ENCODE peak calls at places on chromosomes 13 and 19, in five cellular contexts. One of them, this sample, is unnamed.

GRCh38 chr13:29465741-29466293 is 129.7 kb downstream of the SLC7A1 start:
- DNase-seq in keratinocyte: no peak
- DNase-seq in NCI-H1092: no peak
- DNase-seq in iris pigment epithelial cell: peak
- DNase-seq in NCI-H187 treated with DMSO at 0.1 percent for 48 hours: no peak
- DNase-seq in this sample: peak

GRCh38 chr19:57788114-57788692 is 18.7 kb downstream of the ZNF586 start:
- DNase-seq in NCI-H1092: no peak
- DNase-seq in iris pigment epithelial cell: no peak
- DNase-seq in NCI-H187 treated with DMSO at 0.1 percent for 48 hours: no peak
- DNase-seq in keratinocyte: no peak
- DNase-seq in this sample: no peak

GRCh38 chr13:52452470-52452869 is 2.0 kb upstream of the VPS36 start:
- DNase-seq in keratinocyte: no peak
- DNase-seq in NCI-H187 treated with DMSO at 0.1 percent for 48 hours: no peak
- DNase-seq in NCI-H1092: no peak
- DNase-seq in iris pigment epithelial cell: no peak
- DNase-seq in this sample: no peak

GRCh38 chr13:37716395-37716794 is 117.8 kb upstream of the POSTN start:
- DNase-seq in NCI-H187 treated with DMSO at 0.1 percent for 48 hours: no peak
- DNase-seq in iris pigment epithelial cell: peak
- DNase-seq in NCI-H1092: no peak
- DNase-seq in keratinocyte: no peak
- DNase-seq in this sample: no peak

GRCh38 chr19:13082192-13083007 is 20.3 kb downstream of the LYL1 start:
- DNase-seq in iris pigment epithelial cell: peak
- DNase-seq in NCI-H1092: peak
- DNase-seq in NCI-H187 treated with DMSO at 0.1 percent for 48 hours: peak
- DNase-seq in keratinocyte: no peak
- DNase-seq in this sample: peak

GRCh38 chr13:107669356-107669755 is 546.0 kb downstream of the LIG4 start:
- DNase-seq in NCI-H187 treated with DMSO at 0.1 percent for 48 hours: no peak
- DNase-seq in iris pigment epithelial cell: peak
- DNase-seq in keratinocyte: no peak
- DNase-seq in NCI-H1092: peak
- DNase-seq in this sample: peak

GRCh38 chr13:85283408-85283807 is 515.8 kb downstream of the SLITRK6 start:
- DNase-seq in iris pigment epithelial cell: no peak
- DNase-seq in NCI-H1092: no peak
- DNase-seq in keratinocyte: no peak
- DNase-seq in NCI-H187 treated with DMSO at 0.1 percent for 48 hours: no peak
- DNase-seq in this sample: no peak

GRCh38 chr19:13846533-13847032 is 30.4 kb upstream of the NANOS3 start:
- DNase-seq in NCI-H1092: no peak
- DNase-seq in iris pigment epithelial cell: peak
- DNase-seq in keratinocyte: no peak
- DNase-seq in NCI-H187 treated with DMSO at 0.1 percent for 48 hours: no peak
- DNase-seq in this sample: peak

This sample was measured in M059J.